ENCODE peak calls at places on chromosomes 2 and 18, in nine cellular contexts. R, V, Z, Y, O, F, B, D and A are unnamed samples.

GRCh38 chr2:25305809-25306208 is 35.9 kb downstream of the DNMT3A start:
- DNase-seq in R (no peak), V (no peak), Z (no peak), Y (no peak), O (no peak), F (no peak), B (no peak), D (no peak), A (peak)

GRCh38 chr2:216643986-216644662 is 10.9 kb downstream of the IGFBP2 start:
- DNase-seq in R (no peak), V (peak), Z (no peak), Y (no peak), O (no peak), F (no peak), B (no peak), D (no peak), A (no peak)

GRCh38 chr2:72082021-72082739 is 65.5 kb downstream of the CYP26B1 start:
- DNase-seq in R (no peak), V (no peak), Z (no peak), Y (no peak), O (no peak), F (no peak), B (no peak), D (no peak), A (no peak)

GRCh38 chr2:74048147-74048546 is 63.4 kb downstream of the TET3 start:
- DNase-seq in R (no peak), V (no peak), Z (no peak), Y (no peak), O (no peak), F (no peak), B (no peak), D (no peak), A (no peak)

GRCh38 chr2:43225788-43226557 is 433 bp downstream of the ZFP36L2 start:
- DNase-seq in R (peak), V (peak), Z (peak), Y (peak), O (peak), F (peak), B (peak), D (peak), A (peak)

GRCh38 chr18:58520964-58521363 is 107.9 kb downstream of the ALPK2 start:
- DNase-seq in R (no peak), V (no peak), Z (no peak), Y (peak), O (no peak), F (no peak), B (no peak), D (no peak), A (no peak)

GRCh38 chr2:169320561-169320960 is 41.8 kb downstream of the LRP2 start:
- DNase-seq in R (no peak), V (no peak), Z (no peak), Y (no peak), O (no peak), F (no peak), B (no peak), D (no peak), A (no peak)

GRCh38 chr2:237483018-237483731 is 3.9 kb upstream of the MLPH start:
- DNase-seq in R (no peak), V (peak), Z (peak), Y (peak), O (peak), F (peak), B (no peak), D (no peak), A (no peak)

GRCh38 chr2:133518646-133519344 is 49.5 kb downstream of the NCKAP5 start:
- DNase-seq in R (no peak), V (no peak), Z (no peak), Y (no peak), O (no peak), F (no peak), B (no peak), D (no peak), A (no peak)

GRCh38 chr2:170146784-170147183 is 31.2 kb upstream of the MYO3B start:
- DNase-seq in R (no peak), V (no peak), Z (no peak), Y (no peak), O (no peak), F (no peak), B (no peak), D (no peak), A (no peak)

GRCh38 chr2:196758474-196759377 is 40.8 kb downstream of the GTF3C3 start:
- DNase-seq in R (no peak), V (no peak), Z (no peak), Y (no peak), O (no peak), F (no peak), B (no peak), D (no peak), A (no peak)

GRCh38 chr2:39128919-39129391 is 8.1 kb upstream of the SOS1 start:
- DNase-seq in R (no peak), V (no peak), Z (no peak), Y (no peak), O (no peak), F (no peak), B (no peak), D (no peak), A (no peak)

GRCh38 chr2:191298306-191298705 is 53.1 kb downstream of the MYO1B start:
- DNase-seq in R (no peak), V (no peak), Z (no peak), Y (peak), O (no peak), F (no peak), B (no peak), D (no peak), A (no peak)

GRCh38 chr2:231715988-231716616 is 7.8 kb downstream of the PTMA start:
- DNase-seq in R (no peak), V (no peak), Z (no peak), Y (peak), O (no peak), F (peak), B (no peak), D (no peak), A (no peak)

GRCh38 chr2:8923173-8923572 is 80.3 kb downstream of the MBOAT2 start:
- DNase-seq in R (no peak), V (no peak), Z (no peak), Y (no peak), O (no peak), F (no peak), B (no peak), D (no peak), A (no peak)

GRCh38 chr2:238527565-238527964 is 100.8 kb downstream of the ASB1 start:
- DNase-seq in R (no peak), V (peak), Z (no peak), Y (no peak), O (no peak), F (peak), B (no peak), D (no peak), A (no peak)

GRCh38 chr2:49265471-49265870 is 111.2 kb upstream of the FSHR start:
- DNase-seq in R (no peak), V (no peak), Z (no peak), Y (no peak), O (no peak), F (no peak), B (no peak), D (no peak), A (no peak)

GRCh38 chr2:44371445-44371844 is 9.7 kb downstream of the CAMKMT start:
- DNase-seq in R (no peak), V (no peak), Z (no peak), Y (no peak), O (no peak), F (no peak), B (no peak), D (no peak), A (no peak)

GRCh38 chr2:202135111-202135874 is 62.2 kb downstream of the KIAA2012 start:
- DNase-seq in R (peak), V (no peak), Z (peak), Y (peak), O (no peak), F (peak), B (peak), D (no peak), A (peak)

GRCh38 chr18:67266591-67267237 is 249.8 kb downstream of the DSEL start:
- DNase-seq in R (no peak), V (no peak), Z (no peak), Y (peak), O (no peak), F (no peak), B (no peak), D (no peak), A (no peak)

GRCh38 chr2:234289789-234290188 is 207.1 kb downstream of the ARL4C start:
- DNase-seq in R (no peak), V (no peak), Z (peak), Y (peak), O (no peak), F (peak), B (no peak), D (no peak), A (no peak)

GRCh38 chr2:226660524-226660923 is 139.1 kb downstream of the IRS1 start:
- DNase-seq in R (peak), V (no peak), Z (peak), Y (peak), O (no peak), F (no peak), B (peak), D (no peak), A (peak)

GRCh38 chr2:114405486-114406250 is 36.8 kb upstream of the DPP10 start:
- DNase-seq in R (peak), V (no peak), Z (no peak), Y (no peak), O (no peak), F (no peak), B (no peak), D (no peak), A (no peak)

GRCh38 chr2:14952383-14952782 is 319.9 kb downstream of the LRATD1 start:
- DNase-seq in R (no peak), V (no peak), Z (no peak), Y (no peak), O (no peak), F (no peak), B (no peak), D (no peak), A (no peak)

GRCh38 chr2:71389379-71390072 is 57.9 kb downstream of the ZNF638 start:
- DNase-seq in R (no peak), V (no peak), Z (no peak), Y (no peak), O (no peak), F (no peak), B (no peak), D (no peak), A (no peak)

GRCh38 chr2:98479959-98480524 is 35.4 kb downstream of the INPP4A start:
- DNase-seq in R (peak), V (no peak), Z (peak), Y (no peak), O (peak), F (peak), B (peak), D (peak), A (peak)

GRCh38 chr2:170271340-170271739 is 93.4 kb downstream of the MYO3B start:
- DNase-seq in R (no peak), V (no peak), Z (no peak), Y (no peak), O (peak), F (no peak), B (no peak), D (no peak), A (no peak)

GRCh38 chr2:67524236-67524635 is 127.1 kb downstream of the ETAA1 start:
- DNase-seq in R (no peak), V (no peak), Z (peak), Y (no peak), O (no peak), F (no peak), B (no peak), D (no peak), A (no peak)

GRCh38 chr18:51890762-51891161 is 449.2 kb upstream of the DCC start:
- DNase-seq in R (no peak), V (no peak), Z (peak), Y (no peak), O (peak), F (no peak), B (peak), D (no peak), A (no peak)

GRCh38 chr2:28164280-28164801 is 228.3 kb upstream of the FOSL2 start:
- DNase-seq in R (no peak), V (no peak), Z (peak), Y (no peak), O (no peak), F (peak), B (no peak), D (no peak), A (peak)

GRCh38 chr2:134361648-134362047 is 107.8 kb downstream of the MGAT5 start:
- DNase-seq in R (no peak), V (no peak), Z (no peak), Y (no peak), O (no peak), F (no peak), B (no peak), D (no peak), A (no peak)

GRCh38 chr2:232632904-232633412 is 446 bp upstream of the EFHD1 start:
- DNase-seq in R (peak), V (peak), Z (no peak), Y (no peak), O (no peak), F (peak), B (peak), D (no peak), A (peak)

GRCh38 chr2:52510432-52510831 is 1257.2 kb upstream of the CHAC2 start:
- DNase-seq in R (no peak), V (no peak), Z (no peak), Y (peak), O (no peak), F (no peak), B (no peak), D (no peak), A (no peak)

GRCh38 chr18:11808001-11808855 is 43.0 kb upstream of the CHMP1B start:
- DNase-seq in R (no peak), V (peak), Z (no peak), Y (peak), O (no peak), F (no peak), B (no peak), D (no peak), A (no peak)